ENCODE peak calls at places on chromosomes 2 and 18, in nine cellular contexts. One of them, this sample, is unnamed. For H3K27me3, the result is how much of the 10 kb centered on the place peaks cover.

GRCh38 chr2:235964787-235965390 is 203.3 kb downstream of the GBX2 start:
- DNase-seq in psoas muscle: no peak
- DNase-seq in BE2C: no peak
- DNase-seq in uterus: no peak
- DNase-seq in adrenal gland: no peak
- DNase-seq in mesenchymal stem cell: no peak
- DNase-seq in CD8-positive, alpha-beta T cell: no peak
- DNase-seq in colonic mucosa: no peak
- DNase-seq in lower lobe of right lung: no peak
- DNase-seq in this sample: no peak

GRCh38 chr2:143968360-143968759 is 551.6 kb downstream of the ZEB2 start:
- DNase-seq in psoas muscle: no peak
- DNase-seq in BE2C: no peak
- DNase-seq in uterus: no peak
- DNase-seq in adrenal gland: no peak
- DNase-seq in mesenchymal stem cell: no peak
- DNase-seq in CD8-positive, alpha-beta T cell: no peak
- DNase-seq in colonic mucosa: no peak
- DNase-seq in lower lobe of right lung: no peak
- DNase-seq in this sample: no peak

GRCh38 chr2:207531024-207531411 is 1.3 kb downstream of the CREB1 start:
- DNase-seq in psoas muscle: no peak
- DNase-seq in BE2C: no peak
- DNase-seq in uterus: no peak
- DNase-seq in adrenal gland: no peak
- DNase-seq in mesenchymal stem cell: no peak
- DNase-seq in CD8-positive, alpha-beta T cell: no peak
- DNase-seq in colonic mucosa: no peak
- DNase-seq in lower lobe of right lung: no peak
- DNase-seq in this sample: no peak

GRCh38 chr2:119488245-119489182 is 35.8 kb downstream of the SCTR start:
- DNase-seq in psoas muscle: no peak
- DNase-seq in BE2C: no peak
- DNase-seq in uterus: no peak
- DNase-seq in adrenal gland: no peak
- DNase-seq in mesenchymal stem cell: no peak
- DNase-seq in CD8-positive, alpha-beta T cell: no peak
- DNase-seq in colonic mucosa: no peak
- DNase-seq in lower lobe of right lung: no peak
- DNase-seq in this sample: no peak

GRCh38 chr2:190466819-190467444 is 58.8 kb downstream of the MFSD6 start:
- DNase-seq in psoas muscle: no peak
- DNase-seq in BE2C: no peak
- DNase-seq in uterus: no peak
- DNase-seq in adrenal gland: no peak
- DNase-seq in mesenchymal stem cell: no peak
- DNase-seq in CD8-positive, alpha-beta T cell: no peak
- DNase-seq in colonic mucosa: no peak
- DNase-seq in lower lobe of right lung: no peak
- DNase-seq in this sample: no peak

GRCh38 chr2:101988541-101988940 is 3.2 kb upstream of the IL1R2 start:
- DNase-seq in psoas muscle: no peak
- DNase-seq in BE2C: no peak
- DNase-seq in uterus: no peak
- DNase-seq in adrenal gland: no peak
- DNase-seq in mesenchymal stem cell: no peak
- DNase-seq in CD8-positive, alpha-beta T cell: no peak
- DNase-seq in colonic mucosa: no peak
- DNase-seq in lower lobe of right lung: no peak
- DNase-seq in this sample: no peak

GRCh38 chr2:165609672-165610071 is 140.2 kb downstream of the CSRNP3 start:
- DNase-seq in psoas muscle: no peak
- DNase-seq in BE2C: no peak
- DNase-seq in uterus: no peak
- DNase-seq in adrenal gland: no peak
- DNase-seq in mesenchymal stem cell: no peak
- DNase-seq in CD8-positive, alpha-beta T cell: no peak
- DNase-seq in colonic mucosa: no peak
- DNase-seq in lower lobe of right lung: no peak
- DNase-seq in this sample: no peak

GRCh38 chr2:187879491-187879890 is 325.3 kb upstream of the TFPI start:
- DNase-seq in psoas muscle: no peak
- DNase-seq in BE2C: no peak
- DNase-seq in uterus: no peak
- DNase-seq in adrenal gland: no peak
- DNase-seq in mesenchymal stem cell: no peak
- DNase-seq in CD8-positive, alpha-beta T cell: no peak
- DNase-seq in colonic mucosa: no peak
- DNase-seq in lower lobe of right lung: no peak
- DNase-seq in this sample: no peak

GRCh38 chr18:9732031-9732430 is 23.9 kb downstream of the RAB31 start:
- DNase-seq in psoas muscle: no peak
- DNase-seq in BE2C: no peak
- DNase-seq in uterus: no peak
- DNase-seq in adrenal gland: no peak
- DNase-seq in mesenchymal stem cell: no peak
- DNase-seq in CD8-positive, alpha-beta T cell: no peak
- DNase-seq in colonic mucosa: no peak
- DNase-seq in lower lobe of right lung: no peak
- DNase-seq in this sample: no peak

GRCh38 chr2:46942143-46942526 is 26.5 kb upstream of the MCFD2 start:
- DNase-seq in psoas muscle: peak
- DNase-seq in BE2C: no peak
- DNase-seq in uterus: no peak
- DNase-seq in adrenal gland: peak
- DNase-seq in mesenchymal stem cell: peak
- DNase-seq in CD8-positive, alpha-beta T cell: peak
- DNase-seq in colonic mucosa: peak
- DNase-seq in lower lobe of right lung: peak
- DNase-seq in this sample: no peak

GRCh38 chr2:239910851-239911629 is 114.1 kb downstream of the NDUFA10 start:
- DNase-seq in psoas muscle: no peak
- DNase-seq in BE2C: no peak
- DNase-seq in uterus: no peak
- DNase-seq in adrenal gland: peak
- DNase-seq in mesenchymal stem cell: no peak
- DNase-seq in CD8-positive, alpha-beta T cell: no peak
- DNase-seq in colonic mucosa: no peak
- DNase-seq in lower lobe of right lung: peak
- DNase-seq in this sample: peak

GRCh38 chr18:28163201-28163778 is 13.6 kb downstream of the CDH2 start:
- DNase-seq in psoas muscle: no peak
- DNase-seq in BE2C: no peak
- DNase-seq in uterus: no peak
- DNase-seq in adrenal gland: peak
- DNase-seq in mesenchymal stem cell: no peak
- DNase-seq in CD8-positive, alpha-beta T cell: no peak
- DNase-seq in colonic mucosa: no peak
- DNase-seq in lower lobe of right lung: no peak
- DNase-seq in this sample: no peak

GRCh38 chr18:54150226-54150625 is 74.2 kb downstream of the MBD2 start:
- DNase-seq in psoas muscle: no peak
- DNase-seq in BE2C: no peak
- DNase-seq in uterus: no peak
- DNase-seq in adrenal gland: no peak
- DNase-seq in mesenchymal stem cell: no peak
- DNase-seq in CD8-positive, alpha-beta T cell: no peak
- DNase-seq in colonic mucosa: no peak
- DNase-seq in lower lobe of right lung: no peak
- DNase-seq in this sample: no peak

GRCh38 chr18:46039967-46040746 is 31.9 kb downstream of the PSTPIP2 start:
- DNase-seq in psoas muscle: no peak
- DNase-seq in BE2C: no peak
- DNase-seq in uterus: no peak
- DNase-seq in adrenal gland: peak
- DNase-seq in mesenchymal stem cell: no peak
- DNase-seq in CD8-positive, alpha-beta T cell: no peak
- DNase-seq in colonic mucosa: no peak
- DNase-seq in lower lobe of right lung: no peak
- DNase-seq in this sample: no peak

DNA sequence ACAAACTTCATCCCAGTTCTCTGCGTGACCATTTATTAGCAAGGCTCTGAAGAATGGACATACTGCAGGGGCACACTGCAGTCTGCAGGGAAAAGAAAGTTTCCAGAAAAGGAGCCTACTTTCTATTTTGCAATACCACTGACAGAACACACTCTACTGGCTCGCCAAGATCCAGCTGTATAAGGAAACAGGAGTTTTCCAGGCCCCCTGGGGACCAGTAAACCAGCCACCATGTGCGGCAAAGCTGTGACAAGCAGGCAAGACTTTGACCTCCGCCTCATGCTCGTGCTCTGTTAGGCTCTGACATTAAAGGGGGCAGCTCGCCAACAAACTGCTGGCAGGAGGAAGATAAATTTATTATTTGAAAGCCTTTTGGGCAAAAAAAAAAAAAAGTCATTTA is 67.3 kb downstream of the CCBE1 start:
- DNase-seq in psoas muscle: peak
- DNase-seq in BE2C: peak
- DNase-seq in uterus: peak
- DNase-seq in adrenal gland: peak
- DNase-seq in mesenchymal stem cell: peak
- DNase-seq in CD8-positive, alpha-beta T cell: no peak
- DNase-seq in colonic mucosa: no peak
- DNase-seq in lower lobe of right lung: no peak
- DNase-seq in this sample: no peak
- H3K27me3 ChIP-seq in psoas muscle: under half
- H3K27me3 ChIP-seq in BE2C: under half
- H3K27me3 ChIP-seq in uterus: under half
- H3K27me3 ChIP-seq in adrenal gland: under half
- H3K27me3 ChIP-seq in mesenchymal stem cell: under half
- H3K27me3 ChIP-seq in CD8-positive, alpha-beta T cell: under half
- H3K27me3 ChIP-seq in colonic mucosa: under half
- H3K27me3 ChIP-seq in lower lobe of right lung: under half
- H3K27me3 ChIP-seq in this sample: under half

GRCh38 chr18:36185157-36185556 is 2.1 kb upstream of the MOCOS start:
- DNase-seq in psoas muscle: no peak
- DNase-seq in BE2C: no peak
- DNase-seq in uterus: no peak
- DNase-seq in adrenal gland: no peak
- DNase-seq in mesenchymal stem cell: no peak
- DNase-seq in CD8-positive, alpha-beta T cell: no peak
- DNase-seq in colonic mucosa: no peak
- DNase-seq in lower lobe of right lung: no peak
- DNase-seq in this sample: no peak

GRCh38 chr18:36187138-36187825 is at the start of gene MOCOS:
- DNase-seq in psoas muscle: peak
- DNase-seq in BE2C: peak
- DNase-seq in uterus: peak
- DNase-seq in adrenal gland: peak
- DNase-seq in mesenchymal stem cell: peak
- DNase-seq in CD8-positive, alpha-beta T cell: peak
- DNase-seq in colonic mucosa: peak
- DNase-seq in lower lobe of right lung: peak
- DNase-seq in this sample: peak

GRCh38 chr18:36186461-36187137 is 698 bp upstream of the MOCOS start:
- DNase-seq in psoas muscle: peak
- DNase-seq in BE2C: no peak
- DNase-seq in uterus: no peak
- DNase-seq in adrenal gland: peak
- DNase-seq in mesenchymal stem cell: peak
- DNase-seq in CD8-positive, alpha-beta T cell: no peak
- DNase-seq in colonic mucosa: peak
- DNase-seq in lower lobe of right lung: peak
- DNase-seq in this sample: peak

GRCh38 chr18:36183987-36184386 is 3.3 kb upstream of the MOCOS start:
- DNase-seq in psoas muscle: no peak
- DNase-seq in BE2C: no peak
- DNase-seq in uterus: no peak
- DNase-seq in adrenal gland: no peak
- DNase-seq in mesenchymal stem cell: no peak
- DNase-seq in CD8-positive, alpha-beta T cell: no peak
- DNase-seq in colonic mucosa: no peak
- DNase-seq in lower lobe of right lung: no peak
- DNase-seq in this sample: no peak

GRCh38 chr18:36185901-36186460 is 1.3 kb upstream of the MOCOS start:
- DNase-seq in psoas muscle: no peak
- DNase-seq in BE2C: no peak
- DNase-seq in uterus: no peak
- DNase-seq in adrenal gland: no peak
- DNase-seq in mesenchymal stem cell: no peak
- DNase-seq in CD8-positive, alpha-beta T cell: no peak
- DNase-seq in colonic mucosa: no peak
- DNase-seq in lower lobe of right lung: no peak
- DNase-seq in this sample: no peak
- H3K27me3 ChIP-seq in psoas muscle: under half
- H3K27me3 ChIP-seq in BE2C: under half
- H3K27me3 ChIP-seq in uterus: under half
- H3K27me3 ChIP-seq in adrenal gland: under half
- H3K27me3 ChIP-seq in mesenchymal stem cell: under half
- H3K27me3 ChIP-seq in CD8-positive, alpha-beta T cell: under half
- H3K27me3 ChIP-seq in colonic mucosa: under half
- H3K27me3 ChIP-seq in lower lobe of right lung: under half
- H3K27me3 ChIP-seq in this sample: under half

GRCh38 chr2:175601969-175602368 is 400.1 kb downstream of the LNPK start:
- DNase-seq in psoas muscle: no peak
- DNase-seq in BE2C: no peak
- DNase-seq in uterus: no peak
- DNase-seq in adrenal gland: no peak
- DNase-seq in mesenchymal stem cell: no peak
- DNase-seq in CD8-positive, alpha-beta T cell: no peak
- DNase-seq in colonic mucosa: no peak
- DNase-seq in lower lobe of right lung: no peak
- DNase-seq in this sample: no peak
- H3K27me3 ChIP-seq in psoas muscle: under half
- H3K27me3 ChIP-seq in BE2C: under half
- H3K27me3 ChIP-seq in uterus: under half
- H3K27me3 ChIP-seq in adrenal gland: under half
- H3K27me3 ChIP-seq in mesenchymal stem cell: under half
- H3K27me3 ChIP-seq in CD8-positive, alpha-beta T cell: under half
- H3K27me3 ChIP-seq in colonic mucosa: under half
- H3K27me3 ChIP-seq in lower lobe of right lung: under half
- H3K27me3 ChIP-seq in this sample: under half

GRCh38 chr2:26587966-26588365 is 53.2 kb downstream of the CIB4 start:
- DNase-seq in psoas muscle: no peak
- DNase-seq in BE2C: no peak
- DNase-seq in uterus: no peak
- DNase-seq in adrenal gland: no peak
- DNase-seq in mesenchymal stem cell: no peak
- DNase-seq in CD8-positive, alpha-beta T cell: no peak
- DNase-seq in colonic mucosa: no peak
- DNase-seq in lower lobe of right lung: no peak
- DNase-seq in this sample: peak
- H3K27me3 ChIP-seq in psoas muscle: under half
- H3K27me3 ChIP-seq in BE2C: under half
- H3K27me3 ChIP-seq in uterus: under half
- H3K27me3 ChIP-seq in adrenal gland: under half
- H3K27me3 ChIP-seq in mesenchymal stem cell: half or more
- H3K27me3 ChIP-seq in CD8-positive, alpha-beta T cell: under half
- H3K27me3 ChIP-seq in colonic mucosa: under half
- H3K27me3 ChIP-seq in lower lobe of right lung: under half
- H3K27me3 ChIP-seq in this sample: half or more

This sample was measured in SJSA1.